ENCODE peak calls at places on chromosomes 3 and 15, in six cellular contexts. O is endothelial cell of umbilical vein, B is GM13977, L is upper lobe of left lung, J is vagina, F is GM20000. V is an unnamed sample.

GRCh38 chr15:77516076-77516475 is 95.4 kb downstream of the HMG20A start:
- DNase-seq in B (no peak), J (no peak), L (no peak), O (no peak), F (no peak), V (no peak)

GRCh38 chr3:193917096-193917495 is 218.9 kb upstream of the HES1 start:
- DNase-seq in J (no peak), L (no peak), O (no peak), B (no peak), F (no peak), V (no peak)

GRCh38 chr3:195813916-195814486 is 2.3 kb upstream of the MUC4 start:
- DNase-seq in L (no peak), B (no peak), F (no peak), O (no peak), J (no peak), V (no peak)

GRCh38 chr15:101652783-101653430 is 726 bp upstream of the TM2D3 start:
- DNase-seq in L (no peak), F (no peak), J (peak), B (peak), O (no peak), V (no peak)

GRCh38 chr15:100341662-100342560 is at the start of gene ADAMTS17:
- DNase-seq in L (peak), F (peak), J (peak), O (peak), B (peak), V (peak)

GRCh38 chr15:25859838-25860645 is 3.1 kb downstream of the ATP10A start:
- DNase-seq in J (no peak), L (peak), B (no peak), O (no peak), F (no peak), V (no peak)

GRCh38 chr3:189149203-189149602 is 22.6 kb upstream of the TPRG1 start:
- DNase-seq in J (no peak), O (no peak), B (no peak), F (no peak), L (no peak), V (no peak)

GRCh38 chr3:147886889-147887288 is 477.7 kb downstream of the ZIC1 start:
- DNase-seq in J (no peak), O (no peak), B (no peak), F (no peak), L (no peak), V (no peak)

GRCh38 chr3:107987036-107987557 is 103.7 kb downstream of the CD47 start:
- DNase-seq in F (no peak), O (peak), J (no peak), B (no peak), L (peak), V (no peak)

GRCh38 chr3:30258426-30259392 is 347.7 kb upstream of the TGFBR2 start:
- DNase-seq in O (no peak), B (no peak), F (no peak), J (no peak), L (no peak), V (no peak)

GRCh38 chr3:165195628-165196576 is at the start of gene SLITRK3:
- DNase-seq in B (peak), L (no peak), O (no peak), F (no peak), J (no peak), V (no peak)

GRCh38 chr3:8660271-8660731 is 15.7 kb upstream of the SSUH2 start:
- DNase-seq in B (no peak), O (peak), J (no peak), L (peak), F (no peak), V (no peak)

GRCh38 chr15:56244237-56244810 is 645 bp upstream of the RFX7 start:
- DNase-seq in F (peak), O (peak), B (peak), J (peak), L (peak), V (no peak)

GRCh38 chr3:124351430-124352142 is 359.7 kb upstream of the ROPN1 start:
- DNase-seq in B (peak), J (no peak), L (no peak), O (peak), F (peak), V (no peak)

GRCh38 chr3:187738400-187739124 is 6.7 kb downstream of the BCL6 start:
- DNase-seq in J (peak), B (peak), L (peak), O (peak), F (peak), V (no peak)

GRCh38 chr3:187738089-187738399 is 7.2 kb downstream of the BCL6 start:
- DNase-seq in F (no peak), O (no peak), J (no peak), B (no peak), L (no peak), V (no peak)

GRCh38 chr3:187740446-187741399 is 4.5 kb downstream of the BCL6 start:
- DNase-seq in O (peak), L (peak), J (peak), F (peak), B (peak), V (no peak)

GRCh38 chr3:187739561-187740445 is 5.5 kb downstream of the BCL6 start:
- DNase-seq in J (peak), B (peak), L (peak), O (peak), F (peak), V (peak)

DNA sequence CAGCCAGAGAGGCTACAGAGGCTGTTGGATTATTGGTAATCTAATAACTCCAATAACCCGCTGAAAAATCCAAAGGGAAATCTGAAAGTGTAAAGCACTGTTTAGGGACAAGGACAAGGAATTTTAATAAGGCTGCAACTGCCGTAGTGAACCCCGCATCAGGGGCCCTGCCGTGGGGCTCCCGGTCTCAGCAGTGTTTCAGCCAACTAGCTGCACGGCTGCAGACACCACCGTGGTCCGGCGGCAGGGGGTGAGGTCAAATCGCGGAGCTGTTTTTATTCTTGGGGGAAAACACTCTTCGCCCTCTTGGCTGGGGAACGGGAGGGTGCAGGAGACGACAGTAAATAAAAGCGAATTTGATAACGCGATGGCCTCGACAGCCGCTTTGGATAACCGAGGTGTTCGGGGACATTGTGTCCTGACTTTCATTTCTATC is 6.1 kb downstream of the BCL6 start:
- DNase-seq in L (no peak), B (no peak), O (no peak), F (no peak), J (no peak), V (no peak)
- TF ChIP-seq CTCF in L (no peak), B (no peak), O (no peak), F (no peak), J (no peak), V (no peak)

GRCh38 chr3:100737334-100737733 is 28.0 kb downstream of the TFG start:
- DNase-seq in L (no peak), J (no peak), O (peak), B (no peak), F (no peak), V (no peak)
- TF ChIP-seq CTCF in L (peak), J (no peak), O (peak), B (peak), F (no peak), V (peak)

GRCh38 chr3:33144433-33144832 is 30.6 kb downstream of the CRTAP start:
- DNase-seq in L (no peak), B (peak), F (peak), J (no peak), O (no peak), V (no peak)

GRCh38 chr3:33145221-33145900 is 31.5 kb downstream of the CRTAP start:
- DNase-seq in J (no peak), O (no peak), B (no peak), F (no peak), L (no peak), V (no peak)

GRCh38 chr3:33145901-33146580 is 32.2 kb downstream of the CRTAP start:
- DNase-seq in L (no peak), J (peak), B (no peak), O (no peak), F (no peak), V (no peak)

GRCh38 chr3:33152363-33153360 is 38.8 kb downstream of the CRTAP start:
- DNase-seq in J (peak), B (no peak), F (no peak), O (no peak), L (no peak), V (no peak)

GRCh38 chr3:33146791-33147445 is 33.1 kb downstream of the CRTAP start:
- DNase-seq in O (peak), F (no peak), J (peak), B (no peak), L (no peak), V (no peak)
- TF ChIP-seq CTCF in O (no peak), F (no peak), J (no peak), B (no peak), L (no peak), V (peak)

GRCh38 chr3:64319391-64319790 is 94.1 kb upstream of the PRICKLE2 start:
- DNase-seq in B (no peak), F (no peak), O (no peak), J (no peak), L (no peak), V (no peak)
- TF ChIP-seq CTCF in B (no peak), F (no peak), O (no peak), J (no peak), L (no peak), V (no peak)

GRCh38 chr15:61118885-61119284 is 110.2 kb downstream of the RORA start:
- DNase-seq in B (no peak), F (no peak), O (no peak), L (no peak), J (no peak), V (no peak)
- TF ChIP-seq CTCF in B (no peak), F (no peak), O (peak), L (no peak), J (no peak), V (peak)

DNA sequence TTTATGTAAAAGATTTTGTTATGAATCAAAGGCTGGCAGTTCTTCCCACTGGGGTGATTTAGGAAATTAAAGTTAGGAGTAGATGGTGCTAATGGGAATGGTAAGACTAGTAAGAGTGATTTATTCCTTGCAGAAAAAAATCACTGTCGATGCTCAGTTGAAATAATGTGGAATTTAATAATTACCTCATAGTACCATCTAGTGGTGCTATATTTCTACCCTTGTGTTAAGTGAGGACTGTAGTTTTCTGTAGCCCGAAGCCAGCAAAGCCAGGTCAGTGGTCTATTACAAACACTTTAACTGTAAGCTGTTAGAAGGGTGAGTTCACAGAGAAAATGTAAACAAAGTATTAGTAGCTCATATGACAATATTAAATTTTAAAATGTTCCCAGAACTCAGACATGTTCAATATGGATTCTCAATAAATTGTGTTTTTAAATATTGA is 39.5 kb upstream of the GOLGA8J start:
- DNase-seq in F (no peak), O (peak), J (no peak), L (no peak), B (no peak), V (no peak)
- TF ChIP-seq CTCF in F (no peak), O (no peak), J (no peak), L (peak), B (no peak), V (peak)

GRCh38 chr3:40104441-40104840 is 205.1 kb upstream of the EIF1B start:
- DNase-seq in O (peak), J (no peak), F (no peak), B (no peak), L (no peak), V (no peak)

GRCh38 chr3:40108643-40109042 is 200.9 kb upstream of the EIF1B start:
- DNase-seq in J (no peak), F (no peak), O (no peak), B (no peak), L (no peak), V (no peak)

GRCh38 chr3:40109641-40110490 is 199.6 kb upstream of the EIF1B start:
- DNase-seq in L (no peak), B (no peak), F (no peak), O (peak), J (no peak), V (no peak)
- TF ChIP-seq CTCF in L (no peak), B (no peak), F (no peak), O (peak), J (no peak), V (peak)

GRCh38 chr3:146131616-146132410 is 29.2 kb downstream of the PLOD2 start:
- DNase-seq in O (no peak), B (no peak), L (no peak), F (no peak), J (no peak), V (no peak)

GRCh38 chr3:146128179-146128578 is 32.8 kb downstream of the PLOD2 start:
- DNase-seq in B (no peak), J (no peak), F (no peak), O (no peak), L (no peak), V (no peak)

GRCh38 chr3:146130881-146131371 is 30.1 kb downstream of the PLOD2 start:
- DNase-seq in J (no peak), L (no peak), B (no peak), F (no peak), O (no peak), V (no peak)

GRCh38 chr3:146128939-146129338 is 32.0 kb downstream of the PLOD2 start:
- DNase-seq in O (no peak), F (no peak), L (no peak), B (no peak), J (no peak), V (no peak)

GRCh38 chr3:146129750-146130149 is 31.2 kb downstream of the PLOD2 start:
- DNase-seq in O (no peak), F (no peak), J (no peak), B (no peak), L (no peak), V (no peak)
- TF ChIP-seq CTCF in O (no peak), F (no peak), J (no peak), B (no peak), L (no peak), V (no peak)

DNA sequence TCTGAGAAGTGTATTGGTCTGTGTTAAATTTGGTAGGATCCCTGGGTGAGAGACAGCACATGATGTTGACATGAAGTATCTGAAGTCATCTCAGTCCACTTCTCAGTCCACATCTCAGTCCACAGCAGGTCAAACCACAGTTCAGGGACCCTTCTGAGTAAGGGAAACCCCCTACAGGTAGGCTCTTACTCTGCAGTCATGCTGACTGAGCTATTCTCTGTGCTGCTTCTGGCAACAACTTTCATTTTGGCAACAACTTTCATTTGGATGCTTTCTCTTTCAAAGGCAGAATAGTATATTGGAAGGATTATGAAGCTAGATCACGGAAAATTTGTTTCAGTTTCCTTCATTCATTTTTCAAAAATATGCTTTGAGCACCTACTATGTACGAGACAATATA is 178.2 kb upstream of the GOLIM4 start:
- DNase-seq in F (peak), J (no peak), O (no peak), B (peak), L (no peak), V (no peak)
- TF ChIP-seq CTCF in F (no peak), J (no peak), O (no peak), B (no peak), L (no peak), V (no peak)

GRCh38 chr15:83378921-83379561 is 68.1 kb upstream of the SH3GL3 start:
- DNase-seq in F (no peak), B (no peak), L (no peak), J (no peak), O (no peak), V (no peak)
- TF ChIP-seq CTCF in F (no peak), B (no peak), L (no peak), J (no peak), O (no peak), V (no peak)